ENCODE peak calls at places on chromosomes 2 and 18, in six cellular contexts. I is CD8-positive, alpha-beta memory T cell; Q is hepatocyte; L is breast epithelium; G is OCI-LY7; A is fibroblast of lung. O is an unnamed sample.

GRCh38 chr2:73212448-73213176 is 1.4 kb upstream of the SMYD5 start:
- DNase-seq in I (peak), Q (peak), L (peak), G (peak), A (peak), O (peak)

GRCh38 chr18:35376393-35376741 is 770 bp downstream of the ZNF396 start:
- DNase-seq in I (no peak), Q (peak), L (no peak), G (no peak), A (no peak), O (no peak)

GRCh38 chr18:10892801-10893595 is 256.4 kb downstream of the PIEZO2 start:
- DNase-seq in I (no peak), Q (no peak), L (no peak), G (no peak), A (peak), O (no peak)

GRCh38 chr2:202410092-202410491 is 34.0 kb downstream of the BMPR2 start:
- DNase-seq in I (no peak), Q (no peak), L (no peak), G (no peak), A (no peak), O (no peak)

GRCh38 chr18:9631814-9632496 is 17.6 kb upstream of the PPP4R1 start:
- DNase-seq in I (no peak), Q (no peak), L (no peak), G (no peak), A (peak), O (no peak)

GRCh38 chr2:238694136-238694755 is 153.6 kb upstream of the TWIST2 start:
- DNase-seq in I (no peak), Q (no peak), L (no peak), G (no peak), A (no peak), O (no peak)

GRCh38 chr18:2644535-2644934 is 11.0 kb upstream of the SMCHD1 start:
- DNase-seq in I (no peak), Q (no peak), L (no peak), G (no peak), A (no peak), O (no peak)

GRCh38 chr2:189442468-189442867 is 1.2 kb downstream of the WDR75 start:
- DNase-seq in I (no peak), Q (no peak), L (no peak), G (no peak), A (no peak), O (no peak)

GRCh38 chr18:58867281-58867961 is 2.7 kb downstream of the ZNF532 start:
- DNase-seq in I (no peak), Q (no peak), L (no peak), G (no peak), A (no peak), O (no peak)

GRCh38 chr2:3634631-3635091 is 23.3 kb upstream of the ALLC start:
- DNase-seq in I (no peak), Q (no peak), L (peak), G (no peak), A (no peak), O (no peak)

GRCh38 chr2:133054297-133054696 is 384.3 kb upstream of the LYPD1 start:
- DNase-seq in I (no peak), Q (no peak), L (no peak), G (no peak), A (no peak), O (no peak)

GRCh38 chr2:241760301-241760771 is 16.3 kb upstream of the GAL3ST2 start:
- DNase-seq in I (no peak), Q (no peak), L (no peak), G (peak), A (no peak), O (no peak)

GRCh38 chr2:174611851-174612250 is 14.2 kb upstream of the WIPF1 start:
- DNase-seq in I (no peak), Q (no peak), L (no peak), G (peak), A (no peak), O (no peak)

GRCh38 chr2:198375073-198375430 is 570.7 kb downstream of the PLCL1 start:
- DNase-seq in I (no peak), Q (no peak), L (no peak), G (peak), A (no peak), O (no peak)

GRCh38 chr2:119826370-119826961 is 66.7 kb downstream of the PTPN4 start:
- DNase-seq in I (no peak), Q (peak), L (no peak), G (peak), A (peak), O (no peak)

GRCh38 chr18:33928226-33928625 is 296.5 kb downstream of the NOL4 start:
- DNase-seq in I (no peak), Q (no peak), L (no peak), G (no peak), A (peak), O (no peak)

GRCh38 chr2:174585657-174586056 is 11.9 kb downstream of the WIPF1 start:
- DNase-seq in I (no peak), Q (no peak), L (no peak), G (no peak), A (no peak), O (no peak)

GRCh38 chr2:46964835-46965560 is 49.4 kb upstream of the MCFD2 start:
- DNase-seq in I (no peak), Q (no peak), L (no peak), G (no peak), A (peak), O (no peak)

GRCh38 chr2:19835818-19836281 is 65.9 kb downstream of the TTC32 start:
- DNase-seq in I (no peak), Q (no peak), L (no peak), G (no peak), A (peak), O (no peak)

GRCh38 chr2:119257198-119257597 is 33.6 kb downstream of the STEAP3 start:
- DNase-seq in I (no peak), Q (no peak), L (no peak), G (no peak), A (no peak), O (no peak)

GRCh38 chr2:163610817-163611556 is 124.8 kb downstream of the FIGN start:
- DNase-seq in I (no peak), Q (peak), L (no peak), G (peak), A (no peak), O (no peak)

GRCh38 chr2:128661289-128661688 is 342.6 kb upstream of the HS6ST1 start:
- DNase-seq in I (no peak), Q (no peak), L (no peak), G (no peak), A (no peak), O (no peak)

GRCh38 chr2:204544961-204545860 is at the start of gene PARD3B:
- DNase-seq in I (no peak), Q (peak), L (no peak), G (no peak), A (peak), O (no peak)

GRCh38 chr2:30266051-30266621 is 34.8 kb downstream of the LBH start:
- DNase-seq in I (peak), Q (no peak), L (no peak), G (peak), A (no peak), O (no peak)

GRCh38 chr2:181447040-181447439 is 10.1 kb upstream of the ITGA4 start:
- DNase-seq in I (no peak), Q (no peak), L (no peak), G (no peak), A (no peak), O (no peak)

GRCh38 chr2:232315049-232315922 is 63.3 kb upstream of the ALPP start:
- DNase-seq in I (peak), Q (no peak), L (no peak), G (no peak), A (peak), O (peak)

GRCh38 chr18:47323158-47323557 is 71.7 kb upstream of the SKOR2 start:
- DNase-seq in I (no peak), Q (no peak), L (no peak), G (no peak), A (no peak), O (no peak)

GRCh38 chr2:54546518-54546917 is 90.4 kb downstream of the SPTBN1 start:
- DNase-seq in I (no peak), Q (no peak), L (no peak), G (no peak), A (no peak), O (no peak)

GRCh38 chr2:50126845-50127244 is 905.1 kb downstream of the NRXN1 start:
- DNase-seq in I (no peak), Q (peak), L (peak), G (no peak), A (no peak), O (no peak)

GRCh38 chr2:224682121-224682520 is 34.0 kb downstream of the CCDC195 start:
- DNase-seq in I (no peak), Q (no peak), L (no peak), G (no peak), A (no peak), O (no peak)

GRCh38 chr2:24892928-24893327 is 27.1 kb downstream of the ADCY3 start:
- DNase-seq in I (no peak), Q (no peak), L (no peak), G (no peak), A (peak), O (no peak)

GRCh38 chr2:209772316-209772715 is 684 bp downstream of the UNC80 start:
- DNase-seq in I (no peak), Q (no peak), L (no peak), G (no peak), A (no peak), O (no peak)

GRCh38 chr2:13050764-13051163 is 334.0 kb downstream of the TRIB2 start:
- DNase-seq in I (no peak), Q (no peak), L (no peak), G (no peak), A (peak), O (no peak)

GRCh38 chr2:26782876-26783704 is 2.8 kb upstream of the CENPA start:
- DNase-seq in I (no peak), Q (no peak), L (no peak), G (no peak), A (no peak), O (no peak)

GRCh38 chr18:12288406-12288762 is 19.7 kb upstream of the TUBB6 start:
- DNase-seq in I (no peak), Q (no peak), L (no peak), G (no peak), A (no peak), O (no peak)

GRCh38 chr2:27378809-27379290 is 1.7 kb downstream of the ZNF513 start:
- DNase-seq in I (no peak), Q (no peak), L (no peak), G (no peak), A (no peak), O (no peak)

GRCh38 chr2:74371421-74371820 is 8.7 kb downstream of the DCTN1 start:
- DNase-seq in I (no peak), Q (no peak), L (no peak), G (no peak), A (no peak), O (no peak)

GRCh38 chr2:74372674-74373073 is 7.4 kb downstream of the DCTN1 start:
- DNase-seq in I (no peak), Q (no peak), L (no peak), G (no peak), A (no peak), O (no peak)

GRCh38 chr2:74374509-74375205 is 5.5 kb downstream of the DCTN1 start:
- DNase-seq in I (no peak), Q (peak), L (no peak), G (no peak), A (peak), O (peak)

GRCh38 chr2:74373985-74374384 is 6.1 kb downstream of the DCTN1 start:
- DNase-seq in I (no peak), Q (no peak), L (no peak), G (no peak), A (no peak), O (no peak)

GRCh38 chr2:74373189-74373588 is 6.9 kb downstream of the DCTN1 start:
- DNase-seq in I (no peak), Q (peak), L (no peak), G (no peak), A (no peak), O (no peak)
- H3K27ac ChIP-seq in I (no peak), Q (no peak), L (no peak), G (no peak), A (no peak), O (no peak)

DNA sequence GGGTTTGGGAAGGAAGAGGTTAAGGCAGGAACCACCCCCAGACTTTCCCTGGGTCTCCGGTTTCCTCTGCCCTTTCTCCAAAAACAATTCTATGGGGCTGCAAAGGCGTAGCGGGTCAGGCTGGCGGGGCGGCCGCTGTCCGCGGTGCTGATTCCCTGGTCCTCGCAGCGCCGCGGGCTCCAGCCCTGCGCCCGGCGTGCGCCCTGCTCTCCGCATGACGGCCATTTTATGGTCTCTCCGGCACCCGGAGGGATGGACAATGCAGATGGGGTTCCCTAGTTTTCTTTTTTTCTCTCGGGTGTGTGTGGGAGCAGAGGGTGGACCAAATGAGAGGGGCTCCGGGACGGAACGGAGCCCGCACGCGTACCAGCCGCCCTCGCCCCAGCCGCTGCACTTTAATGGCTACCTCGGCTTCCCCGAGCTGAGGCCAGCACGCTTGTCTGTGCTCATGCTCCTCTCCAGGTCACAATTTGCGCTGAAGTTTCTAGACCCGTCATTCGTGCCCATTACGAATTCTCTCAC is 1.6 kb downstream of the ST8SIA3 start:
- DNase-seq in I (no peak), Q (peak), L (no peak), G (no peak), A (peak), O (peak)
- H3K27ac ChIP-seq in I (no peak), Q (no peak), L (no peak), G (no peak), A (no peak), O (peak)

DNA sequence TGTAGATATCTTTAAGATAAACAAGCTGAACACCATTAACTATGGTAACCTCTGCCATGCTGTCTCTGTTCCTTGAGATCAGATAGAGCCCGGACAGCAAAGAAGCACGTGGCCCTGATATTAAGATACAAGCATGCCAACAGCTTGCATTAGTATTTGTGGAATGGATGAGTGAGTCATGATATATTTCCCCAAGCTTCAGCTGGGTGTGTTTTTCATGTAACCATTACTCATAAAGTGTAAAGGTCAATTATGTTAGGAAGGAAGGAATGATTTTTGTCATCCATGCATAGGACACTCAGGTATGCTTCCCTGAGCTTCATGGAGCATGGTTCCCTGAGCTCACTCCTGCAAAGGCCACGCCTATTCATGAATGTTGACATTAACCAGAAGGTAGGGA is 74.6 kb downstream of the ARL4C start:
- DNase-seq in I (no peak), Q (peak), L (no peak), G (no peak), A (peak), O (no peak)
- H3K27ac ChIP-seq in I (peak), Q (peak), L (no peak), G (peak), A (peak), O (no peak)

GRCh38 chr2:218030409-218031195 is 27.8 kb upstream of the TNS1 start:
- DNase-seq in I (no peak), Q (no peak), L (no peak), G (no peak), A (no peak), O (no peak)

GRCh38 chr2:218032336-218033171 is 29.8 kb upstream of the TNS1 start:
- DNase-seq in I (no peak), Q (no peak), L (no peak), G (no peak), A (no peak), O (no peak)

GRCh38 chr2:218033208-218033589 is 30.4 kb upstream of the TNS1 start:
- DNase-seq in I (no peak), Q (no peak), L (no peak), G (no peak), A (no peak), O (no peak)

GRCh38 chr2:218031261-218031660 is 28.5 kb upstream of the TNS1 start:
- DNase-seq in I (no peak), Q (no peak), L (no peak), G (no peak), A (no peak), O (no peak)

GRCh38 chr2:218031771-218032257 is 29.0 kb upstream of the TNS1 start:
- DNase-seq in I (no peak), Q (no peak), L (no peak), G (no peak), A (no peak), O (no peak)
- H3K27ac ChIP-seq in I (no peak), Q (no peak), L (peak), G (no peak), A (no peak), O (no peak)

O was measured in caudate nucleus.